ENCODE peak calls at places on chromosomes 1 and 21, in four cellular contexts. R is retina, T is endothelial cell, P is kidney tubule cell. X is an unnamed sample.

GRCh38 chr1:243716901-243717300 is 133.1 kb downstream of the AKT3 start:
- DNase-seq in T (no peak), R (no peak), P (no peak), X (no peak)

GRCh38 chr1:116881879-116882520 is 27.7 kb upstream of the PTGFRN start:
- DNase-seq in P (peak), T (peak), R (no peak), X (no peak)

GRCh38 chr1:109579044-109579443 is 30.6 kb downstream of the GNAI3 start:
- DNase-seq in P (peak), T (no peak), R (no peak), X (no peak)

GRCh38 chr21:39175154-39175553 is 8.1 kb downstream of the PSMG1 start:
- DNase-seq in P (peak), T (no peak), R (no peak), X (no peak)

GRCh38 chr1:199202331-199202730 is 563.5 kb downstream of the PTPRC start:
- DNase-seq in T (no peak), R (no peak), P (peak), X (no peak)

GRCh38 chr1:47210666-47211065 is 20.8 kb upstream of the PDZK1IP1 start:
- DNase-seq in R (no peak), P (peak), T (no peak), X (no peak)

GRCh38 chr1:18901952-18902522 is 318 bp downstream of the ALDH4A1 start:
- DNase-seq in T (no peak), P (peak), R (no peak), X (no peak)

GRCh38 chr1:178938959-178939317 is 68.1 kb upstream of the ANGPTL1 start:
- DNase-seq in R (peak), T (no peak), P (no peak), X (no peak)

GRCh38 chr1:230382060-230382491 is 44.1 kb downstream of the PGBD5 start:
- DNase-seq in T (no peak), R (peak), P (peak), X (no peak)

GRCh38 chr1:214416417-214417212 is 134.8 kb downstream of the PTPN14 start:
- DNase-seq in P (peak), T (no peak), R (no peak), X (peak)

GRCh38 chr1:67624680-67625079 is 60.3 kb upstream of the GADD45A start:
- DNase-seq in T (no peak), R (no peak), P (no peak), X (no peak)

GRCh38 chr1:174197547-174197946 is 38.2 kb downstream of the RABGAP1L start:
- DNase-seq in T (no peak), R (no peak), P (no peak), X (no peak)

GRCh38 chr1:166915941-166916340 is 39.9 kb upstream of the TADA1 start:
- DNase-seq in R (no peak), T (no peak), P (peak), X (no peak)

GRCh38 chr1:100795646-100795985 is 76.1 kb downstream of the VCAM1 start:
- DNase-seq in P (no peak), R (no peak), T (no peak), X (no peak)

GRCh38 chr1:174413632-174414031 is 34.1 kb upstream of the GPR52 start:
- DNase-seq in T (peak), P (no peak), R (no peak), X (no peak)

GRCh38 chr1:14878124-14878523 is 275.4 kb upstream of the TMEM51 start:
- DNase-seq in R (no peak), T (no peak), P (no peak), X (no peak)

GRCh38 chr21:42024261-42024877 is 14.2 kb upstream of the ZBTB21 start:
- DNase-seq in R (no peak), T (no peak), P (no peak), X (no peak)

GRCh38 chr1:42886046-42886739 is 39.8 kb downstream of the ZNF691 start:
- DNase-seq in P (no peak), R (no peak), T (no peak), X (no peak)

GRCh38 chr1:68495968-68496679 is 758 bp downstream of the DEPDC1 start:
- DNase-seq in T (peak), P (peak), R (no peak), X (no peak)

GRCh38 chr1:31767225-31767624 is 3.1 kb upstream of the ADGRB2 start:
- DNase-seq in T (no peak), P (peak), R (no peak), X (no peak)

GRCh38 chr1:84377480-84378095 is 20.7 kb upstream of the DNASE2B start:
- DNase-seq in T (no peak), R (no peak), P (peak), X (no peak)

GRCh38 chr1:180962178-180962577 is 49.5 kb downstream of the KIAA1614 start:
- DNase-seq in P (no peak), R (no peak), T (no peak), X (peak)

GRCh38 chr1:66556161-66556611 is 22.2 kb downstream of the SGIP1 start:
- DNase-seq in P (peak), R (no peak), T (no peak), X (no peak)

GRCh38 chr1:21814241-21814918 is 2.3 kb downstream of the LDLRAD2 start:
- DNase-seq in P (no peak), T (peak), R (peak), X (no peak)

GRCh38 chr1:205575294-205575885 is 56.4 kb downstream of the ELK4 start:
- DNase-seq in T (no peak), R (no peak), P (peak), X (no peak)

GRCh38 chr1:221241592-221241991 is 362.3 kb downstream of the HLX start:
- DNase-seq in P (no peak), R (no peak), T (no peak), X (peak)

GRCh38 chr1:63987014-63987630 is 213.3 kb downstream of the ROR1 start:
- DNase-seq in P (peak), R (no peak), T (no peak), X (no peak)

GRCh38 chr1:98467584-98467983 is 193.9 kb upstream of the SNX7 start:
- DNase-seq in P (no peak), R (no peak), T (no peak), X (no peak)

GRCh38 chr21:27545754-27546349 is 579.0 kb upstream of the ADAMTS5 start:
- DNase-seq in P (no peak), T (no peak), R (no peak), X (no peak)

GRCh38 chr1:109307363-109308021 is 681 bp upstream of the MYBPHL start:
- DNase-seq in R (no peak), T (no peak), P (no peak), X (no peak)

GRCh38 chr1:117570988-117571409 is 34.8 kb upstream of the TENT5C start:
- DNase-seq in R (no peak), T (no peak), P (peak), X (no peak)

GRCh38 chr1:206809504-206810084 is 37.3 kb upstream of the IL10 start:
- DNase-seq in R (no peak), T (peak), P (peak), X (peak)

GRCh38 chr1:30809514-30810263 is 52.1 kb upstream of the LAPTM5 start:
- DNase-seq in T (no peak), P (peak), R (peak), X (no peak)

X was measured in COR-L47.